ENCODE peak calls at places on chromosomes 5 and 9, in nine cellular contexts. One of them, this sample, is unnamed.

GRCh38 chr5:61160497-61160896 is 1.8 kb downstream of the SMIM15 start:
- DNase-seq in NT2/D1: no peak
- DNase-seq in WERI-Rb-1: no peak
- DNase-seq in cardiac muscle cell: no peak
- DNase-seq in GM12878: no peak
- DNase-seq in fibroblast of lung: no peak
- DNase-seq in vagina: no peak
- DNase-seq in heart right ventricle: no peak
- DNase-seq in IMR-90: no peak
- DNase-seq in this sample: no peak

GRCh38 chr5:64074533-64074932 is 91.1 kb upstream of the RNF180 start:
- DNase-seq in NT2/D1: peak; percentile 20
- DNase-seq in WERI-Rb-1: peak; percentile 57
- DNase-seq in cardiac muscle cell: peak; percentile 42
- DNase-seq in GM12878: no peak
- DNase-seq in fibroblast of lung: peak; percentile 18
- DNase-seq in vagina: no peak
- DNase-seq in heart right ventricle: no peak
- DNase-seq in IMR-90: peak; percentile 3
- DNase-seq in this sample: peak; percentile 51

GRCh38 chr5:72499730-72500129 is 7.5 kb downstream of the ZNF366 start:
- DNase-seq in NT2/D1: no peak
- DNase-seq in WERI-Rb-1: no peak
- DNase-seq in cardiac muscle cell: no peak
- DNase-seq in GM12878: no peak
- DNase-seq in fibroblast of lung: no peak
- DNase-seq in vagina: no peak
- DNase-seq in heart right ventricle: peak; percentile 54
- DNase-seq in IMR-90: no peak
- DNase-seq in this sample: no peak

GRCh38 chr5:146447734-146448380 is 724 bp downstream of the TCERG1 start:
- DNase-seq in NT2/D1: no peak
- DNase-seq in WERI-Rb-1: peak; percentile 23
- DNase-seq in cardiac muscle cell: peak; percentile 42
- DNase-seq in GM12878: no peak
- DNase-seq in fibroblast of lung: peak; percentile 60
- DNase-seq in vagina: no peak
- DNase-seq in heart right ventricle: peak; percentile 7
- DNase-seq in IMR-90: peak; percentile 55
- DNase-seq in this sample: no peak

GRCh38 chr5:2260211-2260985 is 377.7 kb upstream of the IRX4 start:
- DNase-seq in NT2/D1: no peak
- DNase-seq in WERI-Rb-1: no peak
- DNase-seq in cardiac muscle cell: no peak
- DNase-seq in GM12878: no peak
- DNase-seq in fibroblast of lung: no peak
- DNase-seq in vagina: peak; percentile 91
- DNase-seq in heart right ventricle: no peak
- DNase-seq in IMR-90: no peak
- DNase-seq in this sample: peak; percentile 11

GRCh38 chr5:96207420-96207819 is 225.6 kb downstream of the PCSK1 start:
- DNase-seq in NT2/D1: no peak
- DNase-seq in WERI-Rb-1: no peak
- DNase-seq in cardiac muscle cell: no peak
- DNase-seq in GM12878: no peak
- DNase-seq in fibroblast of lung: no peak
- DNase-seq in vagina: no peak
- DNase-seq in heart right ventricle: no peak
- DNase-seq in IMR-90: no peak
- DNase-seq in this sample: no peak

GRCh38 chr9:70428781-70429180 is 14.3 kb upstream of the KLF9 start:
- DNase-seq in NT2/D1: no peak
- DNase-seq in WERI-Rb-1: no peak
- DNase-seq in cardiac muscle cell: peak; percentile 70
- DNase-seq in GM12878: no peak
- DNase-seq in fibroblast of lung: peak; percentile 8
- DNase-seq in vagina: no peak
- DNase-seq in heart right ventricle: no peak
- DNase-seq in IMR-90: no peak
- DNase-seq in this sample: no peak

GRCh38 chr9:36140086-36141084 is 3.9 kb downstream of the GLIPR2 start:
- DNase-seq in NT2/D1: no peak
- DNase-seq in WERI-Rb-1: no peak
- DNase-seq in cardiac muscle cell: no peak
- DNase-seq in GM12878: no peak
- DNase-seq in fibroblast of lung: no peak
- DNase-seq in vagina: no peak
- DNase-seq in heart right ventricle: no peak
- DNase-seq in IMR-90: no peak
- DNase-seq in this sample: no peak

GRCh38 chr5:169706070-169706469 is 69.0 kb downstream of the DOCK2 start:
- DNase-seq in NT2/D1: no peak
- DNase-seq in WERI-Rb-1: no peak
- DNase-seq in cardiac muscle cell: no peak
- DNase-seq in GM12878: no peak
- DNase-seq in fibroblast of lung: no peak
- DNase-seq in vagina: no peak
- DNase-seq in heart right ventricle: no peak
- DNase-seq in IMR-90: no peak
- DNase-seq in this sample: no peak

GRCh38 chr5:153147891-153148623 is 342.4 kb upstream of the GRIA1 start:
- DNase-seq in NT2/D1: peak; percentile 40
- DNase-seq in WERI-Rb-1: peak; percentile 66
- DNase-seq in cardiac muscle cell: peak; percentile 76
- DNase-seq in GM12878: no peak
- DNase-seq in fibroblast of lung: peak; percentile 72
- DNase-seq in vagina: no peak
- DNase-seq in heart right ventricle: no peak
- DNase-seq in IMR-90: no peak
- DNase-seq in this sample: peak; percentile 37

GRCh38 chr5:6459896-6460295 is 11.2 kb downstream of the UBE2QL1 start:
- DNase-seq in NT2/D1: no peak
- DNase-seq in WERI-Rb-1: no peak
- DNase-seq in cardiac muscle cell: no peak
- DNase-seq in GM12878: no peak
- DNase-seq in fibroblast of lung: no peak
- DNase-seq in vagina: peak; percentile 40
- DNase-seq in heart right ventricle: no peak
- DNase-seq in IMR-90: no peak
- DNase-seq in this sample: no peak

GRCh38 chr5:65796917-65797316 is 74.9 kb downstream of the NLN start:
- DNase-seq in NT2/D1: no peak
- DNase-seq in WERI-Rb-1: no peak
- DNase-seq in cardiac muscle cell: no peak
- DNase-seq in GM12878: no peak
- DNase-seq in fibroblast of lung: no peak
- DNase-seq in vagina: no peak
- DNase-seq in heart right ventricle: no peak
- DNase-seq in IMR-90: no peak
- DNase-seq in this sample: no peak
- H3K36me3 ChIP-seq in NT2/D1: peaks cover 33% of the 10 kb centered on the region
- H3K36me3 ChIP-seq in WERI-Rb-1: no peaks in the 10 kb centered on the region
- H3K36me3 ChIP-seq in cardiac muscle cell: no peaks in the 10 kb centered on the region
- H3K36me3 ChIP-seq in GM12878: no peaks in the 10 kb centered on the region
- H3K36me3 ChIP-seq in fibroblast of lung: no peaks in the 10 kb centered on the region
- H3K36me3 ChIP-seq in vagina: no peaks in the 10 kb centered on the region
- H3K36me3 ChIP-seq in heart right ventricle: no peaks in the 10 kb centered on the region
- H3K36me3 ChIP-seq in IMR-90: peaks cover 3% of the 10 kb centered on the region
- H3K36me3 ChIP-seq in this sample: peaks cover 16% of the 10 kb centered on the region

GRCh38 chr9:37273595-37273994 is 148.9 kb upstream of the GRHPR start:
- DNase-seq in NT2/D1: no peak
- DNase-seq in WERI-Rb-1: no peak
- DNase-seq in cardiac muscle cell: no peak
- DNase-seq in GM12878: no peak
- DNase-seq in fibroblast of lung: no peak
- DNase-seq in vagina: no peak
- DNase-seq in heart right ventricle: no peak
- DNase-seq in IMR-90: no peak
- DNase-seq in this sample: no peak
- H3K36me3 ChIP-seq in NT2/D1: no peaks in the 10 kb centered on the region
- H3K36me3 ChIP-seq in WERI-Rb-1: peaks cover 2% of the 10 kb centered on the region
- H3K36me3 ChIP-seq in cardiac muscle cell: no peaks in the 10 kb centered on the region
- H3K36me3 ChIP-seq in GM12878: no peaks in the 10 kb centered on the region
- H3K36me3 ChIP-seq in fibroblast of lung: no peaks in the 10 kb centered on the region
- H3K36me3 ChIP-seq in vagina: no peaks in the 10 kb centered on the region
- H3K36me3 ChIP-seq in heart right ventricle: no peaks in the 10 kb centered on the region
- H3K36me3 ChIP-seq in IMR-90: no peaks in the 10 kb centered on the region
- H3K36me3 ChIP-seq in this sample: no peaks in the 10 kb centered on the region

GRCh38 chr9:127029548-127029947 is 92.9 kb downstream of the ANGPTL2 start:
- DNase-seq in NT2/D1: no peak
- DNase-seq in WERI-Rb-1: no peak
- DNase-seq in cardiac muscle cell: no peak
- DNase-seq in GM12878: no peak
- DNase-seq in fibroblast of lung: no peak
- DNase-seq in vagina: no peak
- DNase-seq in heart right ventricle: no peak
- DNase-seq in IMR-90: no peak
- DNase-seq in this sample: no peak
- H3K36me3 ChIP-seq in NT2/D1: no peaks in the 10 kb centered on the region
- H3K36me3 ChIP-seq in WERI-Rb-1: no peaks in the 10 kb centered on the region
- H3K36me3 ChIP-seq in cardiac muscle cell: no peaks in the 10 kb centered on the region
- H3K36me3 ChIP-seq in GM12878: no peaks in the 10 kb centered on the region
- H3K36me3 ChIP-seq in fibroblast of lung: no peaks in the 10 kb centered on the region
- H3K36me3 ChIP-seq in vagina: no peaks in the 10 kb centered on the region
- H3K36me3 ChIP-seq in heart right ventricle: no peaks in the 10 kb centered on the region
- H3K36me3 ChIP-seq in IMR-90: no peaks in the 10 kb centered on the region
- H3K36me3 ChIP-seq in this sample: no peaks in the 10 kb centered on the region

GRCh38 chr5:43290726-43291125 is 22.5 kb downstream of the HMGCS1 start:
- DNase-seq in NT2/D1: no peak
- DNase-seq in WERI-Rb-1: no peak
- DNase-seq in cardiac muscle cell: peak; percentile 25
- DNase-seq in GM12878: no peak
- DNase-seq in fibroblast of lung: peak; percentile 25
- DNase-seq in vagina: no peak
- DNase-seq in heart right ventricle: no peak
- DNase-seq in IMR-90: no peak
- DNase-seq in this sample: no peak

GRCh38 chr5:43294226-43294625 is 19.0 kb downstream of the HMGCS1 start:
- DNase-seq in NT2/D1: no peak
- DNase-seq in WERI-Rb-1: no peak
- DNase-seq in cardiac muscle cell: peak; percentile 52
- DNase-seq in GM12878: no peak
- DNase-seq in fibroblast of lung: peak; percentile 79
- DNase-seq in vagina: no peak
- DNase-seq in heart right ventricle: no peak
- DNase-seq in IMR-90: peak; percentile 66
- DNase-seq in this sample: no peak

GRCh38 chr5:43296835-43297234 is 16.4 kb downstream of the HMGCS1 start:
- DNase-seq in NT2/D1: no peak
- DNase-seq in WERI-Rb-1: no peak
- DNase-seq in cardiac muscle cell: no peak
- DNase-seq in GM12878: no peak
- DNase-seq in fibroblast of lung: no peak
- DNase-seq in vagina: no peak
- DNase-seq in heart right ventricle: no peak
- DNase-seq in IMR-90: no peak
- DNase-seq in this sample: no peak

GRCh38 chr5:43298459-43298858 is 14.8 kb downstream of the HMGCS1 start:
- DNase-seq in NT2/D1: no peak
- DNase-seq in WERI-Rb-1: no peak
- DNase-seq in cardiac muscle cell: no peak
- DNase-seq in GM12878: no peak
- DNase-seq in fibroblast of lung: no peak
- DNase-seq in vagina: no peak
- DNase-seq in heart right ventricle: no peak
- DNase-seq in IMR-90: no peak
- DNase-seq in this sample: no peak

DNA sequence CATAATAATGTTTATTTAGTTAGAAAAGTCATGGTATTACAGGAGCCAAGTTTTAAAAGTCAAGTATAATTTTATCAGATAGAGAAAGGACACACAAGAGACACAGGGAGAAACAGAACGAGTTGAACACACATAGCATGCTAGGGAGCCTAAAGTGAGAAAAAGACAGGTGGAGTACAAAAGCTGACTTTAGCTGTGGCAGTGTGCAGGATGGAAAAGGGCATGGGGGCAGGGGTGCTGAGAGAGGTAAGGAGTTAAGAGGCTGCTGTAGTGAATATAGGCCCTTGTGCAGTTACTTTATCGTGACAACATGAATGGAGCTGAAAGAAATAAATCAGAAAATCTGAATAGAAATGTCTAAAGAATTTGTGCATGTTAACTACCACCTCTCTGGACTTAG is 18.0 kb downstream of the HMGCS1 start:
- DNase-seq in NT2/D1: no peak
- DNase-seq in WERI-Rb-1: no peak
- DNase-seq in cardiac muscle cell: no peak
- DNase-seq in GM12878: no peak
- DNase-seq in fibroblast of lung: no peak
- DNase-seq in vagina: no peak
- DNase-seq in heart right ventricle: no peak
- DNase-seq in IMR-90: no peak
- DNase-seq in this sample: no peak
- H3K36me3 ChIP-seq in NT2/D1: peaks cover 77% of the 10 kb centered on the region
- H3K36me3 ChIP-seq in WERI-Rb-1: peaks cover 76% of the 10 kb centered on the region
- H3K36me3 ChIP-seq in cardiac muscle cell: peaks cover 73% of the 10 kb centered on the region
- H3K36me3 ChIP-seq in GM12878: peaks cover 2% of the 10 kb centered on the region
- H3K36me3 ChIP-seq in fibroblast of lung: peaks cover 15% of the 10 kb centered on the region
- H3K36me3 ChIP-seq in vagina: no peaks in the 10 kb centered on the region
- H3K36me3 ChIP-seq in heart right ventricle: peaks cover 98% of the 10 kb centered on the region
- H3K36me3 ChIP-seq in IMR-90: peaks cover 14% of the 10 kb centered on the region
- H3K36me3 ChIP-seq in this sample: peaks cover 53% of the 10 kb centered on the region

GRCh38 chr9:111548623-111549022 is 23.6 kb downstream of the ZNF483 start:
- DNase-seq in NT2/D1: no peak
- DNase-seq in WERI-Rb-1: no peak
- DNase-seq in cardiac muscle cell: no peak
- DNase-seq in GM12878: no peak
- DNase-seq in fibroblast of lung: no peak
- DNase-seq in vagina: no peak
- DNase-seq in heart right ventricle: no peak
- DNase-seq in IMR-90: no peak
- DNase-seq in this sample: no peak
- H3K36me3 ChIP-seq in NT2/D1: peaks cover 16% of the 10 kb centered on the region
- H3K36me3 ChIP-seq in WERI-Rb-1: peaks cover 35% of the 10 kb centered on the region
- H3K36me3 ChIP-seq in cardiac muscle cell: peaks cover 3% of the 10 kb centered on the region
- H3K36me3 ChIP-seq in GM12878: no peaks in the 10 kb centered on the region
- H3K36me3 ChIP-seq in fibroblast of lung: no peaks in the 10 kb centered on the region
- H3K36me3 ChIP-seq in vagina: peaks cover 2% of the 10 kb centered on the region
- H3K36me3 ChIP-seq in heart right ventricle: peaks cover 98% of the 10 kb centered on the region
- H3K36me3 ChIP-seq in IMR-90: no peaks in the 10 kb centered on the region
- H3K36me3 ChIP-seq in this sample: peaks cover 15% of the 10 kb centered on the region

GRCh38 chr9:133335924-133336811 is at the start of gene SURF6:
- DNase-seq in NT2/D1: peak; percentile 93
- DNase-seq in WERI-Rb-1: peak; percentile 91
- DNase-seq in cardiac muscle cell: peak; percentile 92
- DNase-seq in GM12878: peak; percentile 69
- DNase-seq in fibroblast of lung: peak; percentile 90
- DNase-seq in vagina: no peak
- DNase-seq in heart right ventricle: peak; percentile 91
- DNase-seq in IMR-90: peak; percentile 81
- DNase-seq in this sample: peak; percentile 97
- H3K36me3 ChIP-seq in NT2/D1: peaks cover 73% of the 10 kb centered on the region
- H3K36me3 ChIP-seq in WERI-Rb-1: peaks cover 55% of the 10 kb centered on the region
- H3K36me3 ChIP-seq in cardiac muscle cell: peaks cover 26% of the 10 kb centered on the region
- H3K36me3 ChIP-seq in GM12878: peaks cover 23% of the 10 kb centered on the region
- H3K36me3 ChIP-seq in fibroblast of lung: peaks cover 30% of the 10 kb centered on the region
- H3K36me3 ChIP-seq in vagina: no peaks in the 10 kb centered on the region
- H3K36me3 ChIP-seq in heart right ventricle: peaks cover 57% of the 10 kb centered on the region
- H3K36me3 ChIP-seq in IMR-90: peaks cover 50% of the 10 kb centered on the region
- H3K36me3 ChIP-seq in this sample: peaks cover 34% of the 10 kb centered on the region

This sample was measured in H7.